ENCODE peak calls at places on chromosome 13, in eight cellular contexts. R, F, L, W, Q, A, X and B are unnamed samples.

GRCh38 chr13:112761701-112762689 is 72.2 kb downstream of the ATP11A start:
- DNase-seq in R (peak; percentile 74), F (peak; percentile 94), L (peak; percentile 67), W (no peak), Q (no peak), A (no peak), X (no peak), B (no peak)

GRCh38 chr13:64579331-64579730 is 2650.8 kb downstream of the PCDH9 start:
- DNase-seq in R (no peak), F (no peak), L (no peak), W (no peak), Q (no peak), A (no peak), X (no peak), B (no peak)

GRCh38 chr13:94389544-94390351 is 89.7 kb downstream of the DCT start:
- DNase-seq in R (peak; percentile 18), F (peak; percentile 41), L (no peak), W (no peak), Q (no peak), A (no peak), X (no peak), B (no peak)

GRCh38 chr13:23953860-23954512 is 56.7 kb upstream of the C1QTNF9B start:
- DNase-seq in R (no peak), F (no peak), L (no peak), W (no peak), Q (no peak), A (no peak), X (no peak), B (no peak)

GRCh38 chr13:112875627-112876026 is 93.4 kb upstream of the MCF2L start:
- DNase-seq in R (no peak), F (no peak), L (peak; percentile 19), W (no peak), Q (no peak), A (no peak), X (no peak), B (no peak)

GRCh38 chr13:72953391-72953960 is 105.3 kb upstream of the KLF5 start:
- DNase-seq in R (no peak), F (no peak), L (peak; percentile 58), W (no peak), Q (peak; percentile 29), A (no peak), X (no peak), B (no peak)

GRCh38 chr13:48817166-48817802 is 158.4 kb upstream of the FNDC3A start:
- DNase-seq in R (no peak), F (no peak), L (no peak), W (no peak), Q (no peak), A (no peak), X (no peak), B (no peak)

GRCh38 chr13:79679334-79679733 is 198.4 kb downstream of the NDFIP2 start:
- DNase-seq in R (peak; percentile 88), F (peak; percentile 85), L (peak; percentile 67), W (peak; percentile 77), Q (peak; percentile 30), A (peak; percentile 46), X (peak; percentile 26), B (peak; percentile 14)

GRCh38 chr13:31242935-31243334 is 43.2 kb downstream of the B3GLCT start:
- DNase-seq in R (peak; percentile 12), F (peak; percentile 34), L (no peak), W (no peak), Q (no peak), A (no peak), X (no peak), B (no peak)

GRCh38 chr13:52459668-52460067 is 4.4 kb downstream of the CKAP2 start:
- DNase-seq in R (peak; percentile 48), F (peak; percentile 36), L (no peak), W (peak; percentile 54), Q (no peak), A (no peak), X (peak; percentile 21), B (no peak)

GRCh38 chr13:76903544-76904162 is 17.4 kb upstream of the KCTD12 start:
- DNase-seq in R (peak; percentile 91), F (peak; percentile 89), L (peak; percentile 62), W (peak; percentile 77), Q (peak; percentile 43), A (peak; percentile 75), X (peak; percentile 50), B (peak; percentile 59)

GRCh38 chr13:25046985-25047660 is 48.8 kb upstream of the PABPC3 start:
- DNase-seq in R (peak; percentile 8), F (no peak), L (no peak), W (peak; percentile 34), Q (no peak), A (no peak), X (peak; percentile 0), B (peak; percentile 34)

GRCh38 chr13:51804295-51805172 is 571 bp upstream of the DHRS12 start:
- DNase-seq in R (no peak), F (no peak), L (no peak), W (no peak), Q (peak; percentile 50), A (no peak), X (no peak), B (peak; percentile 46)

GRCh38 chr13:112718318-112718717 is 28.5 kb downstream of the ATP11A start:
- DNase-seq in R (no peak), F (no peak), L (peak; percentile 25), W (no peak), Q (no peak), A (no peak), X (no peak), B (no peak)

GRCh38 chr13:113393572-113394503 is 29.9 kb upstream of the GRTP1 start:
- DNase-seq in R (peak; percentile 65), F (peak; percentile 61), L (peak; percentile 80), W (peak; percentile 68), Q (peak; percentile 48), A (peak; percentile 79), X (peak; percentile 37), B (peak; percentile 93)

GRCh38 chr13:65594255-65594654 is 1635.9 kb downstream of the PCDH9 start:
- DNase-seq in R (peak; percentile 75), F (peak; percentile 89), L (no peak), W (peak; percentile 85), Q (no peak), A (no peak), X (peak; percentile 11), B (no peak)

GRCh38 chr13:107906131-107906530 is 309.2 kb downstream of the LIG4 start:
- DNase-seq in R (no peak), F (no peak), L (no peak), W (no peak), Q (no peak), A (no peak), X (no peak), B (no peak)

DNA sequence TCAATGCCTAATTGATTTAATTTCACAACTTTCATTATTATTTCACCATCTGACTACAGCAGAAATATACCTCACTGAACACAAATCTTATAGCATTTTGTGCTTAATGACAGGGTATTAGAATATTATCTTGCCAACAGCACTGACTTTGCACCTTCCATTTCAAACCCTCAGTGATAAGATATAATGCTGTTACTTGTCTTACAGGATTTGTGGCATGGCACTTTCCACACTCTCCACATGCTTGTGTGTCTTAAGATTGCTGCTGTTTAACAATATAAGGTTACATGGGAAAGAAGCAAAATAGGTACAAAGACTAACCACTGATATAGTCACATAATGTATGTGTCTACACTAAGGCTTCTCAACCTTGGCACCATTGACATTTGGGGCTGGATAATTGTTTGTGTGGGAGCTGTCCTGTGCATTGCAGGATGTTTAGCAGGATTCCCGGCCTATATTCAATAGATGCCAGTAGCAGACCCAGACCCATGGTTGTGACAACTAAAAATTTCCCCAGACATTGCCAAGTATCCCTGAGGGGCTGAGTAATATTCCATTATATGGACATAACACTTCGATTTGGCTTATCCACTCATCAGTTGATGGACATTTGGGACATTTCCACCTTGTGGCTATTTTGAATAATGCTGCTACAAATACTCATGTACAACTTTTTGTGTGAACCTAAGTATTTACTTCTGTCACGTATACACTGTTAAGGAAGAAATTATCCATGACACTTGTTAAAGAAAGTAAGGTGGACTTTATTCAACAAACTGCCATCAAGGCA is 5.7 kb upstream of the DIAPH3 start:
- DNase-seq in R (no peak), F (no peak), L (no peak), W (no peak), Q (no peak), A (no peak), X (no peak), B (no peak)
- TF ChIP-seq CTCF in R (no peak), F (no peak), L (no peak), W (no peak), Q (no peak), A (no peak), X (peak; percentile 6), B (no peak)

GRCh38 chr13:39051157-39051556 is 12.9 kb downstream of the NHLRC3 start:
- DNase-seq in R (peak; percentile 67), F (peak; percentile 61), L (no peak), W (peak; percentile 59), Q (no peak), A (no peak), X (no peak), B (no peak)
- TF ChIP-seq CTCF in R (peak; percentile 49), F (peak; percentile 47), L (peak; percentile 21), W (peak; percentile 39), Q (no peak), A (peak; percentile 60), X (peak; percentile 53), B (peak; percentile 47)

DNA sequence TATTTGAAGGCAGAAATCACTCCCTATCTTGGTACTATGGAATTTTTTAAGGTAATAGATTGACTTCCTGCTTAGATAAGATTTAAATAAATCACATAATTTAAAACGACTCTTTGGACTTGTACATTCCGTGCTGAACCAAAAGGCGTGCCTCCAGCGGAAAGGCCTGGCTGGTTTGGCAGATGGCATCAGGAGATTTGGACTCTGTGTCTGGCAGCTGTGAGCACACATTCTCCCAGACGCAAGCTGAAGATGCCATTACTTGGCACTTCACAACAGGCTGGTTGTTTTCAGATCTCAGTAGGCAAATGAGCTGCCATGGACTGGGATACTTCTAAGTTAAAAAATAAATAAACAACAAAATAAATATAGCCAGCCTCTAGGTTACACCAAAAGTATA is 104.5 kb upstream of the SLC15A1 start:
- DNase-seq in R (peak; percentile 36), F (no peak), L (no peak), W (no peak), Q (peak; percentile 49), A (no peak), X (no peak), B (no peak)
- TF ChIP-seq CTCF in R (no peak), F (no peak), L (no peak), W (no peak), Q (no peak), A (no peak), X (no peak), B (no peak)

GRCh38 chr13:110135977-110136597 is 170.9 kb downstream of the COL4A1 start:
- DNase-seq in R (no peak), F (no peak), L (no peak), W (no peak), Q (no peak), A (no peak), X (no peak), B (no peak)

GRCh38 chr13:110136660-110137585 is 170.0 kb downstream of the COL4A1 start:
- DNase-seq in R (no peak), F (no peak), L (no peak), W (no peak), Q (no peak), A (no peak), X (no peak), B (peak; percentile 39)

GRCh38 chr13:110138009-110138699 is 168.8 kb downstream of the COL4A1 start:
- DNase-seq in R (peak; percentile 71), F (peak; percentile 57), L (peak; percentile 81), W (peak; percentile 83), Q (peak; percentile 40), A (no peak), X (no peak), B (peak; percentile 73)

GRCh38 chr13:110138700-110139036 is 168.3 kb downstream of the COL4A1 start:
- DNase-seq in R (no peak), F (no peak), L (no peak), W (no peak), Q (no peak), A (no peak), X (no peak), B (no peak)

GRCh38 chr13:110137677-110138008 is 169.3 kb downstream of the COL4A1 start:
- DNase-seq in R (no peak), F (peak; percentile 27), L (peak; percentile 62), W (no peak), Q (peak; percentile 52), A (no peak), X (no peak), B (peak; percentile 78)
- TF ChIP-seq CTCF in R (peak; percentile 15), F (no peak), L (no peak), W (peak; percentile 31), Q (peak; percentile 38), A (no peak), X (peak; percentile 23), B (peak; percentile 62)